ENCODE peak calls at places on chromosomes 16 and 17, in nine cellular contexts. P is CD8-positive, alpha-beta memory T cell; X is aorta; O is ascending aorta; A is SJSA1; J is sigmoid colon; G is mammary epithelial cell; H is cardiac muscle cell; R is right atrium auricular region. F is an unnamed sample. For H3K4me1 and H3K9me3, the result is how much of the 10 kb centered on the place peaks cover.

GRCh38 chr16:58885528-58886170 is 151.5 kb upstream of the GOT2 start:
- DNase-seq in G (peak), J (no peak), O (no peak), R (no peak), H (no peak), A (no peak), P (no peak), X (no peak), F (no peak)

GRCh38 chr16:26598061-26598460 is 468.7 kb upstream of the C16orf82 start:
- DNase-seq in O (no peak), R (no peak), J (no peak), P (peak), X (no peak), H (no peak), A (no peak), G (no peak), F (no peak)

GRCh38 chr17:60888812-60889709 is 211.4 kb downstream of the BCAS3 start:
- DNase-seq in J (no peak), G (no peak), X (no peak), P (no peak), R (no peak), A (no peak), H (no peak), O (no peak), F (no peak)

GRCh38 chr17:80984749-80985148 is 6.9 kb upstream of the CHMP6 start:
- DNase-seq in G (peak), O (no peak), H (peak), A (peak), J (no peak), P (no peak), R (no peak), X (no peak), F (peak)

GRCh38 chr16:48965391-48965790 is 316.2 kb downstream of the CBLN1 start:
- DNase-seq in X (no peak), G (no peak), P (no peak), O (no peak), H (no peak), J (no peak), A (peak), R (no peak), F (no peak)

GRCh38 chr16:70749006-70749678 is 51.8 kb downstream of the VAC14 start:
- DNase-seq in R (no peak), P (no peak), J (no peak), O (no peak), A (no peak), H (no peak), X (no peak), G (no peak), F (peak)

GRCh38 chr16:50550035-50550434 is 1.8 kb downstream of the NKD1 start:
- DNase-seq in G (no peak), H (no peak), A (no peak), X (no peak), R (no peak), J (peak), O (no peak), P (no peak), F (no peak)

GRCh38 chr17:67911038-67911782 is 85.1 kb downstream of the C17orf58 start:
- DNase-seq in O (no peak), J (no peak), H (no peak), A (no peak), P (no peak), G (no peak), R (no peak), X (no peak), F (no peak)

GRCh38 chr16:48110982-48111381 is 44.8 kb downstream of the ABCC12 start:
- DNase-seq in G (no peak), H (no peak), P (no peak), A (no peak), X (no peak), J (no peak), O (no peak), R (no peak), F (no peak)

GRCh38 chr17:63035271-63035670 is 69.2 kb downstream of the TANC2 start:
- DNase-seq in P (no peak), G (peak), A (no peak), X (no peak), O (no peak), R (no peak), J (no peak), H (no peak), F (no peak)

GRCh38 chr17:63675607-63676539 is 24.1 kb downstream of the LIMD2 start:
- DNase-seq in P (no peak), X (peak), J (peak), G (peak), A (peak), R (peak), H (peak), O (no peak), F (peak)

GRCh38 chr17:46003907-46004748 is 5.1 kb downstream of the STH start:
- DNase-seq in P (no peak), O (no peak), G (no peak), J (peak), H (no peak), R (no peak), X (no peak), A (no peak), F (peak)

GRCh38 chr17:8122923-8123694 is 797 bp downstream of the HES7 start:
- DNase-seq in O (no peak), J (no peak), P (peak), R (no peak), A (peak), G (peak), X (peak), H (peak), F (peak)

GRCh38 chr16:46961373-46962353 is 11.8 kb downstream of the DNAJA2 start:
- DNase-seq in G (peak), R (no peak), P (peak), A (no peak), X (no peak), O (no peak), H (no peak), J (no peak), F (no peak)

GRCh38 chr16:55047331-55047730 is 116.7 kb downstream of the IRX5 start:
- DNase-seq in O (no peak), A (no peak), X (no peak), H (no peak), G (no peak), R (no peak), J (peak), P (no peak), F (no peak)

GRCh38 chr17:1905190-1905919 is 75.5 kb downstream of the RPA1 start:
- DNase-seq in O (no peak), H (peak), P (no peak), G (no peak), X (no peak), J (no peak), R (no peak), A (no peak), F (peak)

GRCh38 chr17:82599674-82600661 is 48.3 kb downstream of the WDR45B start:
- DNase-seq in H (no peak), X (no peak), R (no peak), G (no peak), J (no peak), A (no peak), P (no peak), O (no peak), F (no peak)

GRCh38 chr16:85615852-85616607 is 2.9 kb downstream of the GSE1 start:
- DNase-seq in O (peak), P (peak), J (peak), A (peak), R (peak), X (peak), H (peak), G (peak), F (peak)
- H3K4me1 ChIP-seq in O (under half), P (under half), J (under half), A (under half), R (half or more), X (under half), H (under half), G (under half), F (under half)

DNA sequence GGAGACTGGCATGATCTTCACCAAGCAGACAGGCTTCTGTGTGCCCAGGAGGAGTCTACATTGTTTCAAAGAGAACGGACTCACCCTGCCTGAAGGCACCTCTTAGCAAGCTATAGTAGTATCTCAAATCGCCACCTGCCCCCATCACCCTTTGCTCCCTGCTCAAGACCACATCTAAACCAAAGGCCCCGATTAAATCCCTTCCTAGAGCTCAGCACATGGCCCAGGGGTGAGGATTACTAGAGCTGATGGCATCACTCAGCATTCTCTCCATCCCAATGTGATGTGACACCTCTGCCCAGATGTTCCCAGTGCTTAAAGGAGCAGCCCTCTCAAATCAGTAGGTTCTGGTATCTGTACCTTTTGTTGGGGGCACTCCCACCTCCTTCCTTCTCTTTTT is 8.0 kb upstream of the CDC42EP4 start:
- DNase-seq in A (no peak), H (no peak), R (no peak), O (no peak), J (no peak), X (no peak), G (no peak), P (no peak), F (no peak)
- H3K9me3 ChIP-seq in A (under half), H (under half), R (under half), O (under half), J (under half), X (under half), G (under half), P (under half), F (under half)

GRCh38 chr17:6098050-6098449 is 27.9 kb downstream of the WSCD1 start:
- DNase-seq in A (no peak), R (no peak), X (no peak), P (no peak), J (peak), O (no peak), G (no peak), H (no peak), F (no peak)
- H3K4me1 ChIP-seq in A (under half), R (under half), X (under half), P (under half), J (under half), O (under half), G (under half), H (under half), F (under half)

DNA sequence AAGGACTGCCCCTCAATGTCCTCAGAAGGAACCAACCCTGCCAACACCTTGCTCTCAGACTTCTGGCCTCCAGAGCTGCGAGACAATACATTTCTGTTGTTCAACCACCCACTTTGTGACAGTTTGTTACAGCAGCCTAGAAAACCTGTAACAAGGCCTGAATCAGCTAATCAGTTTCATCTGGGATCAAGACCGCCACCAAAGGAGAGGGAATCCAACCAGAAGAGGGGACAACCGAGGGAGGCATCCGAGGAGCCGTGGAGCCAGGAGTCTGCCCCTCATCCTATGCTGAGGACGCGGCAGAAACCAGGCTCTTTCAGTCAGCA is 26.9 kb downstream of the FA2H start:
- DNase-seq in J (no peak), A (peak), G (no peak), O (no peak), X (no peak), H (no peak), P (no peak), R (no peak), F (no peak)
- H3K9me3 ChIP-seq in J (under half), A (under half), G (under half), O (under half), X (under half), H (under half), P (under half), R (under half), F (under half)

GRCh38 chr17:20174588-20175265 is 165.6 kb downstream of the SPECC1 start:
- DNase-seq in O (no peak), X (no peak), H (no peak), J (no peak), G (no peak), R (no peak), P (no peak), A (peak), F (no peak)

GRCh38 chr17:20173091-20173490 is 163.9 kb downstream of the SPECC1 start:
- DNase-seq in G (no peak), P (no peak), O (no peak), H (peak), J (no peak), X (no peak), R (no peak), A (peak), F (no peak)

GRCh38 chr17:20170085-20170484 is 160.9 kb downstream of the SPECC1 start:
- DNase-seq in G (no peak), X (no peak), H (no peak), J (no peak), P (no peak), R (no peak), O (no peak), A (no peak), F (no peak)

GRCh38 chr17:20172378-20172775 is 163.2 kb downstream of the SPECC1 start:
- DNase-seq in O (no peak), J (no peak), R (no peak), P (no peak), G (no peak), A (no peak), X (no peak), H (no peak), F (no peak)

DNA sequence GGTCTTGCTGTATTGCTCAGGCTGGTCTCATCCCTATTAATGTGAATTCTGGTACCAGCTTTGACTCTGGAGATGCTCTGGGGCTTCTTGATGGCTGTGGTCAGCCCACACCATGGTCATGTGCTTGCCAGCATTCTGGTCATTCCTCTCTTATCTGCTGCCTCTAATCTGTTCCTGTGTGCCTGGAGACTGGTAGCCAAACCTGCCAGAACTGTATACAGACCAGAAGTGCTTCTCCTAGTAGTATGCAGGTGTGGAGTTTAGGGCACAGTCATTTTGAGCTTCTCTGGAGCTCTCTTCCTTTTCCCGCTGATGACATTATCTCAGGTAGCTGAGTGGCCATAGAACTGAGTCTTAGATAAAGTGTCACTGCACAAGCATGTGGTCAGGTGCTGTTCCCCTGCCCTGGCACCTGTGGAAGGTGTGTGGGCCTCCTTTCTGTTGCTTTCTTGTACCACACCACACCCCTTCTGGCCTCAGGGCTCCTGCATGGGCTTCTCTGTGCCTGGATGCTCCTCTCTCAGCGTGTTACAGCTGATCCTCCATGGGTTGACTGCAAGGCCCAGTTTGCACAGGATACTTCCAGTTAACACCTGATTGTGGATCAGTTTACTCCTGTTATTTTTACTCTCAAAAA is 162.7 kb downstream of the SPECC1 start:
- DNase-seq in X (no peak), G (no peak), O (no peak), J (no peak), P (no peak), A (no peak), R (no peak), H (peak), F (no peak)
- H3K4me1 ChIP-seq in X (under half), G (under half), O (under half), J (under half), P (under half), A (half or more), R (under half), H (under half), F (under half)

F was measured in right cardiac atrium.